ENCODE peak calls at places on chromosomes 3 and 15, in seven cellular contexts. One of them, this sample, is unnamed.

GRCh38 chr15:74396445-74397238 is 29.2 kb upstream of the CYP11A1 start:
- DNase-seq in cardiac muscle cell: peak
- DNase-seq in thoracic aorta: no peak
- DNase-seq in astrocyte: peak
- DNase-seq in transverse colon: peak
- DNase-seq in HepG2: peak
- DNase-seq in tibial artery: no peak
- DNase-seq in this sample: peak

GRCh38 chr15:68389936-68390790 is 41.8 kb downstream of the ITGA11 start:
- DNase-seq in thoracic aorta: no peak
- DNase-seq in astrocyte: peak
- DNase-seq in HepG2: no peak
- DNase-seq in cardiac muscle cell: no peak
- DNase-seq in tibial artery: no peak
- DNase-seq in transverse colon: no peak
- DNase-seq in this sample: no peak

GRCh38 chr3:184300377-184300717 is 1.3 kb downstream of the PSMD2 start:
- DNase-seq in astrocyte: peak
- DNase-seq in tibial artery: no peak
- DNase-seq in thoracic aorta: no peak
- DNase-seq in cardiac muscle cell: no peak
- DNase-seq in HepG2: no peak
- DNase-seq in transverse colon: no peak
- DNase-seq in this sample: peak

GRCh38 chr15:91202510-91202909 is 102.5 kb downstream of the SV2B start:
- DNase-seq in cardiac muscle cell: no peak
- DNase-seq in transverse colon: no peak
- DNase-seq in astrocyte: no peak
- DNase-seq in thoracic aorta: no peak
- DNase-seq in HepG2: no peak
- DNase-seq in tibial artery: no peak
- DNase-seq in this sample: no peak

GRCh38 chr15:94229591-94230365 is 1.6 kb upstream of the MCTP2 start:
- DNase-seq in cardiac muscle cell: no peak
- DNase-seq in transverse colon: no peak
- DNase-seq in thoracic aorta: no peak
- DNase-seq in astrocyte: no peak
- DNase-seq in HepG2: no peak
- DNase-seq in tibial artery: no peak
- DNase-seq in this sample: no peak

GRCh38 chr3:170840291-170840859 is 29.6 kb downstream of the RPL22L1 start:
- DNase-seq in tibial artery: no peak
- DNase-seq in astrocyte: peak
- DNase-seq in thoracic aorta: no peak
- DNase-seq in transverse colon: no peak
- DNase-seq in HepG2: no peak
- DNase-seq in cardiac muscle cell: no peak
- DNase-seq in this sample: peak

GRCh38 chr3:39013921-39014509 is 37.7 kb downstream of the SCN11A start:
- DNase-seq in cardiac muscle cell: no peak
- DNase-seq in astrocyte: no peak
- DNase-seq in thoracic aorta: no peak
- DNase-seq in tibial artery: no peak
- DNase-seq in HepG2: peak
- DNase-seq in transverse colon: no peak
- DNase-seq in this sample: no peak

GRCh38 chr15:38864827-38865604 is 300.4 kb upstream of the RASGRP1 start:
- DNase-seq in cardiac muscle cell: peak
- DNase-seq in tibial artery: peak
- DNase-seq in astrocyte: peak
- DNase-seq in HepG2: no peak
- DNase-seq in thoracic aorta: no peak
- DNase-seq in transverse colon: no peak
- DNase-seq in this sample: peak

GRCh38 chr15:94080989-94081605 is 150.3 kb upstream of the MCTP2 start:
- DNase-seq in astrocyte: no peak
- DNase-seq in HepG2: no peak
- DNase-seq in transverse colon: no peak
- DNase-seq in cardiac muscle cell: no peak
- DNase-seq in thoracic aorta: no peak
- DNase-seq in tibial artery: no peak
- DNase-seq in this sample: no peak

GRCh38 chr3:131705558-131706051 is 202.8 kb upstream of the MRPL3 start:
- DNase-seq in cardiac muscle cell: no peak
- DNase-seq in transverse colon: no peak
- DNase-seq in HepG2: no peak
- DNase-seq in tibial artery: no peak
- DNase-seq in thoracic aorta: no peak
- DNase-seq in astrocyte: peak
- DNase-seq in this sample: no peak

GRCh38 chr15:94177112-94177511 is 54.2 kb upstream of the MCTP2 start:
- DNase-seq in transverse colon: no peak
- DNase-seq in astrocyte: peak
- DNase-seq in tibial artery: no peak
- DNase-seq in HepG2: no peak
- DNase-seq in cardiac muscle cell: no peak
- DNase-seq in thoracic aorta: no peak
- DNase-seq in this sample: no peak

GRCh38 chr3:86982883-86983282 is 8.1 kb downstream of the VGLL3 start:
- DNase-seq in cardiac muscle cell: no peak
- DNase-seq in transverse colon: no peak
- DNase-seq in thoracic aorta: no peak
- DNase-seq in tibial artery: no peak
- DNase-seq in HepG2: no peak
- DNase-seq in astrocyte: peak
- DNase-seq in this sample: peak

GRCh38 chr3:122835590-122835989 is 40.7 kb downstream of the SLC49A4 start:
- DNase-seq in HepG2: no peak
- DNase-seq in tibial artery: no peak
- DNase-seq in transverse colon: no peak
- DNase-seq in astrocyte: no peak
- DNase-seq in thoracic aorta: no peak
- DNase-seq in cardiac muscle cell: no peak
- DNase-seq in this sample: no peak

GRCh38 chr3:99013077-99013476 is 111.6 kb upstream of the DCBLD2 start:
- DNase-seq in transverse colon: no peak
- DNase-seq in HepG2: no peak
- DNase-seq in tibial artery: no peak
- DNase-seq in thoracic aorta: no peak
- DNase-seq in astrocyte: no peak
- DNase-seq in cardiac muscle cell: no peak
- DNase-seq in this sample: no peak
- TF ChIP-seq CTCF in transverse colon: no peak
- TF ChIP-seq CTCF in HepG2: no peak
- TF ChIP-seq CTCF in tibial artery: no peak
- TF ChIP-seq CTCF in thoracic aorta: no peak
- TF ChIP-seq CTCF in astrocyte: no peak
- TF ChIP-seq CTCF in cardiac muscle cell: no peak
- TF ChIP-seq CTCF in this sample: peak

DNA sequence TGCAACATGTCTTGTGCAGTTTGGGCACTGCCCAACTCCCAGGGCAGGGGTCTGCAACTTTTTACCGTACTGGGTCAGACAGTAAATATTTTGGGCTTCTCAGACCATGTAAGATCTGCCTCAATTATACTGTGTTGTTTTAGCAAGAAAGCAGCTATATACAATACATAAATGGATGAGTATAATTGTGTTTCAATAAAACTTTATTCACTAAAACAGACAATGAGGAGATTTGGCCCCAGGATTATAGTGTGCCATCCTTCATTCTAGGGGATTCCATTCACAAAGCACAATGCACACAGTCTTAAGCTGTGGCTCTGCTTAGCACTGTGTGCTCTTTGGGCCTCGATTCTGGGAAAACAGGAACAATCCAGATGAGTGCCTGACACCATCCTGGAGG is 354.4 kb upstream of the PROK2 start:
- DNase-seq in transverse colon: no peak
- DNase-seq in tibial artery: no peak
- DNase-seq in cardiac muscle cell: no peak
- DNase-seq in HepG2: no peak
- DNase-seq in thoracic aorta: no peak
- DNase-seq in astrocyte: no peak
- DNase-seq in this sample: no peak
- H3K4me3 ChIP-seq in transverse colon: no peak
- H3K4me3 ChIP-seq in tibial artery: no peak
- H3K4me3 ChIP-seq in cardiac muscle cell: no peak
- H3K4me3 ChIP-seq in HepG2: no peak
- H3K4me3 ChIP-seq in thoracic aorta: no peak
- H3K4me3 ChIP-seq in astrocyte: no peak
- H3K4me3 ChIP-seq in this sample: no peak

DNA sequence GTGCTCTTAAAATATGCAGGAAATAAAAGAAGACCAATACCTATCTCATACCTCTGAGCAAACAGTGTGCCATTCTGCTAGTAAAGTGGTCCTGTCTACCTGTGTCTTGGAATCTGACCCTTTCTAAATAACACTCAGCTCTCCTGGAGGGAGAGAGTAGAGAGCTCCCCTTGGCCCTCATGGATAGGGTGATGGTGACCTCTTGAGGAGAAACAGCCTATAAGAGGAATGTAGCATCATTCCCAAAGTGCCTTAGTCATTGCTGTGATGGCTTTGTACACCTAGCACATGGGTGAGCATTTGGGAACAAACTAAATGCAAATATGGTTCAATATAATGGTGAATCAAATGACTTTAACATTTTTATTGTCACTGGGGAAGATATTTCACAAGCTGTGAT is 10.0 kb downstream of the SNTN start:
- DNase-seq in HepG2: peak
- DNase-seq in astrocyte: no peak
- DNase-seq in thoracic aorta: no peak
- DNase-seq in transverse colon: peak
- DNase-seq in tibial artery: no peak
- DNase-seq in cardiac muscle cell: peak
- DNase-seq in this sample: peak
- TF ChIP-seq CTCF in HepG2: peak
- TF ChIP-seq CTCF in astrocyte: no peak
- TF ChIP-seq CTCF in thoracic aorta: no peak
- TF ChIP-seq CTCF in transverse colon: no peak
- TF ChIP-seq CTCF in tibial artery: no peak
- TF ChIP-seq CTCF in cardiac muscle cell: no peak
- TF ChIP-seq CTCF in this sample: peak

GRCh38 chr3:56005196-56005805 is 463.0 kb downstream of the ERC2 start:
- DNase-seq in cardiac muscle cell: no peak
- DNase-seq in transverse colon: no peak
- DNase-seq in HepG2: no peak
- DNase-seq in thoracic aorta: no peak
- DNase-seq in astrocyte: peak
- DNase-seq in tibial artery: no peak
- DNase-seq in this sample: no peak

GRCh38 chr3:56001537-56001936 is 466.7 kb downstream of the ERC2 start:
- DNase-seq in transverse colon: no peak
- DNase-seq in HepG2: no peak
- DNase-seq in cardiac muscle cell: no peak
- DNase-seq in tibial artery: no peak
- DNase-seq in astrocyte: peak
- DNase-seq in thoracic aorta: no peak
- DNase-seq in this sample: no peak

DNA sequence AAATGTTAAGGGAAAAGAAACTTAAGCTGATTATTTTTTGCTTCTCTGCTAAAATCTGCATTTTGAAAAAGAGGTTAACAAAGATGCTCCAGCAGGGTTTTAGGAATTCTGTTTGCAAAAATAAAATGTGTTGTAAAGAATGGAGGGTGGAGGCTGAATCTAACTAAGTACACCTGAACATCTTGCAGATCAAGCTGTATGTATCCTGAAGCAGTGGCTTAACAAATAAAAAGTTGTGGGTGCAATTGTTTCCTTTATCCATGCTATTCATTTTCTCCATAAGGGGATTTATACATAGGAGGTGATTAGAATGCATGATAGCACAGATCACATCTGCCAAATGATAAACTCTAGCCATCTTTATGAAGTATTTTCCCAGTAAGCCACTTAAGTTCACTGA is 466.3 kb downstream of the ERC2 start:
- DNase-seq in HepG2: no peak
- DNase-seq in astrocyte: no peak
- DNase-seq in thoracic aorta: no peak
- DNase-seq in cardiac muscle cell: no peak
- DNase-seq in tibial artery: no peak
- DNase-seq in transverse colon: no peak
- DNase-seq in this sample: no peak
- H3K4me3 ChIP-seq in HepG2: no peak
- H3K4me3 ChIP-seq in astrocyte: no peak
- H3K4me3 ChIP-seq in thoracic aorta: no peak
- H3K4me3 ChIP-seq in cardiac muscle cell: no peak
- H3K4me3 ChIP-seq in tibial artery: no peak
- H3K4me3 ChIP-seq in transverse colon: no peak
- H3K4me3 ChIP-seq in this sample: no peak

This sample was measured in foreskin fibroblast.